ENCODE peak calls at places on chromosomes 4 and X, in six cellular contexts. One of them, this sample, is unnamed.

GRCh38 chr4:149791836-149792235 is 23.8 kb downstream of the IQCM start:
- DNase-seq in astrocyte of the cerebellum: no peak
- DNase-seq in mucosa of descending colon: no peak
- DNase-seq in thoracic aorta: no peak
- DNase-seq in astrocyte: no peak
- DNase-seq in fibroblast of pulmonary artery: no peak
- DNase-seq in this sample: no peak

GRCh38 chr4:151176711-151177110 is 77.3 kb downstream of the RPS3A start:
- DNase-seq in astrocyte of the cerebellum: no peak
- DNase-seq in mucosa of descending colon: no peak
- DNase-seq in fibroblast of pulmonary artery: no peak
- DNase-seq in thoracic aorta: no peak
- DNase-seq in astrocyte: no peak
- DNase-seq in this sample: no peak

GRCh38 chr4:9716093-9716492 is 65.3 kb upstream of the DRD5 start:
- DNase-seq in fibroblast of pulmonary artery: no peak
- DNase-seq in mucosa of descending colon: no peak
- DNase-seq in astrocyte of the cerebellum: no peak
- DNase-seq in thoracic aorta: no peak
- DNase-seq in astrocyte: no peak
- DNase-seq in this sample: no peak

GRCh38 chr4:38046735-38047487 is 86.7 kb downstream of the PTTG2 start:
- DNase-seq in astrocyte of the cerebellum: no peak
- DNase-seq in astrocyte: peak; percentile 14
- DNase-seq in fibroblast of pulmonary artery: no peak
- DNase-seq in mucosa of descending colon: no peak
- DNase-seq in thoracic aorta: no peak
- DNase-seq in this sample: peak; percentile 4

GRCh38 chr4:110165382-110166285 is 32.8 kb downstream of the ELOVL6 start:
- DNase-seq in mucosa of descending colon: no peak
- DNase-seq in astrocyte: peak; percentile 74
- DNase-seq in fibroblast of pulmonary artery: peak; percentile 39
- DNase-seq in thoracic aorta: no peak
- DNase-seq in astrocyte of the cerebellum: no peak
- DNase-seq in this sample: peak; percentile 47

GRCh38 chrX:40006025-40007017 is 91.4 kb downstream of the BCOR start:
- DNase-seq in mucosa of descending colon: peak; percentile 70
- DNase-seq in thoracic aorta: no peak
- DNase-seq in fibroblast of pulmonary artery: peak; percentile 17
- DNase-seq in astrocyte: no peak
- DNase-seq in astrocyte of the cerebellum: no peak
- DNase-seq in this sample: no peak

GRCh38 chrX:49163555-49164419 is 1.2 kb downstream of the MAGIX start:
- DNase-seq in fibroblast of pulmonary artery: peak; percentile 85
- DNase-seq in astrocyte: peak; percentile 42
- DNase-seq in astrocyte of the cerebellum: peak; percentile 29
- DNase-seq in thoracic aorta: peak; percentile 50
- DNase-seq in mucosa of descending colon: peak; percentile 92
- DNase-seq in this sample: no peak

GRCh38 chr4:126777649-126778048 is 855.1 kb upstream of the INTU start:
- DNase-seq in astrocyte: peak; percentile 83
- DNase-seq in mucosa of descending colon: no peak
- DNase-seq in astrocyte of the cerebellum: peak; percentile 20
- DNase-seq in fibroblast of pulmonary artery: peak; percentile 44
- DNase-seq in thoracic aorta: no peak
- DNase-seq in this sample: no peak

GRCh38 chr4:41471672-41472071 is 66.3 kb upstream of the LIMCH1 start:
- DNase-seq in astrocyte: no peak
- DNase-seq in thoracic aorta: no peak
- DNase-seq in mucosa of descending colon: no peak
- DNase-seq in fibroblast of pulmonary artery: no peak
- DNase-seq in astrocyte of the cerebellum: no peak
- DNase-seq in this sample: no peak

GRCh38 chr4:173289351-173289725 is 44.8 kb downstream of the HMGB2 start:
- DNase-seq in astrocyte: peak; percentile 35
- DNase-seq in astrocyte of the cerebellum: no peak
- DNase-seq in mucosa of descending colon: no peak
- DNase-seq in fibroblast of pulmonary artery: peak; percentile 41
- DNase-seq in thoracic aorta: no peak
- DNase-seq in this sample: no peak
- H3K4me3 ChIP-seq in astrocyte: no peak overlapping the region
- H3K4me3 ChIP-seq in astrocyte of the cerebellum: no peak overlapping the region
- H3K4me3 ChIP-seq in mucosa of descending colon: no peak overlapping the region
- H3K4me3 ChIP-seq in fibroblast of pulmonary artery: peak overlapping the region; percentile 34
- H3K4me3 ChIP-seq in thoracic aorta: no peak overlapping the region
- H3K4me3 ChIP-seq in this sample: no peak overlapping the region

DNA sequence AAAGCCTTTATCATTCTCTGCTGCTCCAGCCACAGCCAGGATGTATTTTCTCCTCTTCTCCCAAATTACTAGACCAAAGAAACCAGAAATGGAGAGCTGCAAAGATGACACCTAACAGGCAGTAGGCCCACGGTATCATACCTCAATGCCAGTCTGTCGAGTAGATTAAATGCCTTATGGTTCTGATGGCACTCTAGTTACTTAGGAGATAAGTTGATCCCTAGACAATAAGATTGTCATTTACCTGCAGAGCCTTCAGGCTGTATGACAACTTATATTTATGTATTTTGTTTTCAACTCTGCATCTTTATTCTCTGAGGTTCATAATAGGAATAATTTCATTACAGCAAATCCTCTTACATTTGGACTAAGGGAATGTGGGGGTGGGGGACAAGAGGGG is 262.1 kb downstream of the LDB2 start:
- DNase-seq in mucosa of descending colon: no peak
- DNase-seq in thoracic aorta: no peak
- DNase-seq in astrocyte of the cerebellum: no peak
- DNase-seq in astrocyte: no peak
- DNase-seq in fibroblast of pulmonary artery: no peak
- DNase-seq in this sample: no peak
- H3K4me3 ChIP-seq in mucosa of descending colon: no peak overlapping the region
- H3K4me3 ChIP-seq in thoracic aorta: no peak overlapping the region
- H3K4me3 ChIP-seq in astrocyte of the cerebellum: no peak overlapping the region
- H3K4me3 ChIP-seq in astrocyte: no peak overlapping the region
- H3K4me3 ChIP-seq in fibroblast of pulmonary artery: no peak overlapping the region
- H3K4me3 ChIP-seq in this sample: no peak overlapping the region

DNA sequence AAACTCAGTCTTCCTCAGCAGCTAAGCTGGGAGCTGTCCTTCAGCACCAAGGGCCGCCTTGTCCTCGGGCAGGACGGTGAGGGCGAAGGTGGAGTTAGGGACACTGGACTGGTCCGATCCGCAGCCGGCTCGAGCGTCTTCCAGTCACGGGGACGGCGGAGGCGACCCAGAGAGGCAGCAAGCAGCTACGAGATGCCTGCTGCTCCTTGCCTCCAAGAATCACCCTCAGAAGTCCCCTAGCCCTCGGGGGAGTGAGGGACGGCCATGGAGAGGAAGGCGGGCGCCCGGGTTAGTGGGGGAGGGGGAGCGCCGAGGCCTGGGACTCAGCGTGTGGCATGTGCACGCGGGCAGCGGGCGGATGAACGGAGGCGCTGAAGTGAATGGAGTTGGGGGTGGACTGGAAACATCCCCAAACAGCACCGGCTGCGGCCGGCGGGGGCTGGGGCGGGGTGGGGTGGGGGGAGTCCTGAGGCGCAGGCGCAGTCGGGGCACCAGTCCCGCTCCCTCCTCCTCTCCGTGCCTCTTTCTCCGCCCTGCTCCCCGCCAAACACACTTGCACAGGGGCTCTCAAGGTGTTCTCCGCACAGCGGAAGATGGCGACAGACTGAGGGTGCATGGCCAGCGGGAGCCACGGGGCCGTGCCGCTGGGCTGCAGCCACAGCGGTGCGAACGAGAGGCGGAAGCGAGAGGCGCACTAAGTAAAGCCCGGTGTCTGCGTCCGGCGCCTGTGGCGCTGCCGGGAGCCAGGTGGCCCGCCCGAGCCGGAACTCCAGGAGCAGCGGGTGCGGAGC is at the start of gene NALF2:
- DNase-seq in fibroblast of pulmonary artery: peak; percentile 70
- DNase-seq in astrocyte of the cerebellum: no peak
- DNase-seq in astrocyte: peak; percentile 5
- DNase-seq in mucosa of descending colon: no peak
- DNase-seq in thoracic aorta: no peak
- DNase-seq in this sample: peak; percentile 2
- H3K4me3 ChIP-seq in fibroblast of pulmonary artery: peak within 1 kb of the TSS; percentile 60
- H3K4me3 ChIP-seq in astrocyte of the cerebellum: peak within 1 kb of the TSS; percentile 24
- H3K4me3 ChIP-seq in astrocyte: no peak within 1 kb of the TSS
- H3K4me3 ChIP-seq in mucosa of descending colon: no peak within 1 kb of the TSS
- H3K4me3 ChIP-seq in thoracic aorta: peak within 1 kb of the TSS; percentile 66
- H3K4me3 ChIP-seq in this sample: peak within 1 kb of the TSS; percentile 37

GRCh38 chrX:9605484-9605883 is 140.6 kb downstream of the TBL1X start:
- DNase-seq in thoracic aorta: no peak
- DNase-seq in fibroblast of pulmonary artery: no peak
- DNase-seq in mucosa of descending colon: no peak
- DNase-seq in astrocyte of the cerebellum: no peak
- DNase-seq in astrocyte: no peak
- DNase-seq in this sample: no peak

GRCh38 chrX:9606971-9607370 is 142.1 kb downstream of the TBL1X start:
- DNase-seq in astrocyte of the cerebellum: no peak
- DNase-seq in mucosa of descending colon: no peak
- DNase-seq in thoracic aorta: no peak
- DNase-seq in fibroblast of pulmonary artery: no peak
- DNase-seq in astrocyte: no peak
- DNase-seq in this sample: no peak

GRCh38 chrX:9609987-9610386 is 145.1 kb downstream of the TBL1X start:
- DNase-seq in thoracic aorta: no peak
- DNase-seq in astrocyte: no peak
- DNase-seq in astrocyte of the cerebellum: no peak
- DNase-seq in fibroblast of pulmonary artery: no peak
- DNase-seq in mucosa of descending colon: no peak
- DNase-seq in this sample: no peak

GRCh38 chrX:9604908-9605306 is 140.0 kb downstream of the TBL1X start:
- DNase-seq in astrocyte of the cerebellum: no peak
- DNase-seq in astrocyte: no peak
- DNase-seq in thoracic aorta: no peak
- DNase-seq in mucosa of descending colon: no peak
- DNase-seq in fibroblast of pulmonary artery: no peak
- DNase-seq in this sample: no peak

GRCh38 chrX:9604111-9604907 is 139.5 kb downstream of the TBL1X start:
- DNase-seq in mucosa of descending colon: no peak
- DNase-seq in fibroblast of pulmonary artery: peak; percentile 56
- DNase-seq in thoracic aorta: peak; percentile 5
- DNase-seq in astrocyte of the cerebellum: no peak
- DNase-seq in astrocyte: peak; percentile 44
- DNase-seq in this sample: no peak
- H3K4me3 ChIP-seq in mucosa of descending colon: no peak overlapping the region
- H3K4me3 ChIP-seq in fibroblast of pulmonary artery: no peak overlapping the region
- H3K4me3 ChIP-seq in thoracic aorta: peak overlapping the region; percentile 35
- H3K4me3 ChIP-seq in astrocyte of the cerebellum: no peak overlapping the region
- H3K4me3 ChIP-seq in astrocyte: no peak overlapping the region
- H3K4me3 ChIP-seq in this sample: no peak overlapping the region

GRCh38 chr4:27084685-27085356 is 224.2 kb downstream of the STIM2 start:
- DNase-seq in astrocyte: peak; percentile 6
- DNase-seq in astrocyte of the cerebellum: no peak
- DNase-seq in thoracic aorta: no peak
- DNase-seq in mucosa of descending colon: no peak
- DNase-seq in fibroblast of pulmonary artery: peak; percentile 14
- DNase-seq in this sample: no peak
- H3K4me3 ChIP-seq in astrocyte: peak overlapping the region; percentile 46
- H3K4me3 ChIP-seq in astrocyte of the cerebellum: peak overlapping the region; percentile 31
- H3K4me3 ChIP-seq in thoracic aorta: peak overlapping the region; percentile 62
- H3K4me3 ChIP-seq in mucosa of descending colon: no peak overlapping the region
- H3K4me3 ChIP-seq in fibroblast of pulmonary artery: peak overlapping the region; percentile 46
- H3K4me3 ChIP-seq in this sample: peak overlapping the region; percentile 40

GRCh38 chr4:148425327-148426110 is 16.7 kb downstream of the NR3C2 start:
- DNase-seq in astrocyte of the cerebellum: no peak
- DNase-seq in mucosa of descending colon: no peak
- DNase-seq in fibroblast of pulmonary artery: no peak
- DNase-seq in astrocyte: no peak
- DNase-seq in thoracic aorta: no peak
- DNase-seq in this sample: no peak
- H3K4me3 ChIP-seq in astrocyte of the cerebellum: no peak overlapping the region
- H3K4me3 ChIP-seq in mucosa of descending colon: no peak overlapping the region
- H3K4me3 ChIP-seq in fibroblast of pulmonary artery: no peak overlapping the region
- H3K4me3 ChIP-seq in astrocyte: no peak overlapping the region
- H3K4me3 ChIP-seq in thoracic aorta: no peak overlapping the region
- H3K4me3 ChIP-seq in this sample: no peak overlapping the region

GRCh38 chrX:137052641-137053235 is 18.9 kb upstream of the GPR101 start:
- DNase-seq in fibroblast of pulmonary artery: no peak
- DNase-seq in astrocyte: no peak
- DNase-seq in thoracic aorta: no peak
- DNase-seq in mucosa of descending colon: peak; percentile 49
- DNase-seq in astrocyte of the cerebellum: no peak
- DNase-seq in this sample: no peak

GRCh38 chrX:137051978-137052640 is 18.3 kb upstream of the GPR101 start:
- DNase-seq in astrocyte: peak; percentile 4
- DNase-seq in mucosa of descending colon: peak; percentile 60
- DNase-seq in astrocyte of the cerebellum: no peak
- DNase-seq in thoracic aorta: no peak
- DNase-seq in fibroblast of pulmonary artery: peak; percentile 47
- DNase-seq in this sample: no peak
- H3K4me3 ChIP-seq in astrocyte: peak overlapping the region; percentile 51
- H3K4me3 ChIP-seq in mucosa of descending colon: no peak overlapping the region
- H3K4me3 ChIP-seq in astrocyte of the cerebellum: peak overlapping the region; percentile 44
- H3K4me3 ChIP-seq in thoracic aorta: peak overlapping the region; percentile 69
- H3K4me3 ChIP-seq in fibroblast of pulmonary artery: peak overlapping the region; percentile 52
- H3K4me3 ChIP-seq in this sample: peak overlapping the region; percentile 47

GRCh38 chr4:1873291-1873690 is 2.1 kb downstream of the NSD2 start:
- DNase-seq in thoracic aorta: no peak
- DNase-seq in fibroblast of pulmonary artery: no peak
- DNase-seq in astrocyte: no peak
- DNase-seq in mucosa of descending colon: no peak
- DNase-seq in astrocyte of the cerebellum: no peak
- DNase-seq in this sample: no peak
- H3K4me3 ChIP-seq in thoracic aorta: no peak overlapping the region
- H3K4me3 ChIP-seq in fibroblast of pulmonary artery: no peak overlapping the region
- H3K4me3 ChIP-seq in astrocyte: peak overlapping the region; percentile 64
- H3K4me3 ChIP-seq in mucosa of descending colon: no peak overlapping the region
- H3K4me3 ChIP-seq in astrocyte of the cerebellum: no peak overlapping the region
- H3K4me3 ChIP-seq in this sample: no peak overlapping the region